ENCODE peak calls at places on chromosomes 2 and 18, in seven cellular contexts. Q is H9; N is stimulated activated CD8-positive, alpha-beta memory T cell treated with anti-CD3 and anti-CD28 coated beads, Interleukin-7, amount 100 ng/mL, for 24 hours; A is naive thymus-derived CD8-positive, alpha-beta T cell; K is NCI-H82; V is amniotic stem cell; P is D721Med. L is an unnamed sample.

GRCh38 chr2:240024766-240025165 is 376 bp downstream of the NDUFA10 start:
- DNase-seq in Q (no peak), N (no peak), A (peak), K (peak), V (no peak), P (no peak), L (no peak)

GRCh38 chr2:120251863-120252206 is 817 bp upstream of the RALB start:
- DNase-seq in Q (no peak), N (no peak), A (no peak), K (no peak), V (no peak), P (no peak), L (no peak)

GRCh38 chr2:24009680-24010476 is at the start of gene MFSD2B:
- DNase-seq in Q (no peak), N (no peak), A (no peak), K (no peak), V (no peak), P (no peak), L (no peak)

GRCh38 chr2:10220516-10221391 is 82.0 kb upstream of the HPCAL1 start:
- DNase-seq in Q (no peak), N (no peak), A (no peak), K (no peak), V (no peak), P (no peak), L (no peak)

GRCh38 chr18:70288851-70289328 is at the start of gene SOCS6:
- DNase-seq in Q (peak), N (peak), A (peak), K (peak), V (peak), P (peak), L (peak)

GRCh38 chr2:222423632-222424280 is 587 bp upstream of the SGPP2 start:
- DNase-seq in Q (peak), N (peak), A (no peak), K (no peak), V (no peak), P (no peak), L (peak)

GRCh38 chr18:53862921-53863320 is 361.5 kb downstream of the MBD2 start:
- DNase-seq in Q (no peak), N (no peak), A (no peak), K (no peak), V (no peak), P (no peak), L (no peak)

GRCh38 chr2:238890131-238890530 is 42.2 kb downstream of the TWIST2 start:
- DNase-seq in Q (no peak), N (no peak), A (no peak), K (no peak), V (no peak), P (no peak), L (no peak)

GRCh38 chr2:94994914-94995236 is 30.6 kb upstream of the MAL start:
- DNase-seq in Q (no peak), N (no peak), A (no peak), K (no peak), V (no peak), P (no peak), L (no peak)

GRCh38 chr2:179137191-179137590 is 87.3 kb upstream of the CCDC141 start:
- DNase-seq in Q (no peak), N (no peak), A (no peak), K (no peak), V (no peak), P (no peak), L (no peak)

GRCh38 chr2:160924936-160925353 is 235.3 kb upstream of the TANK start:
- DNase-seq in Q (peak), N (no peak), A (no peak), K (no peak), V (no peak), P (no peak), L (no peak)

GRCh38 chr2:176283268-176283667 is 14.0 kb downstream of the MTX2 start:
- DNase-seq in Q (no peak), N (no peak), A (no peak), K (no peak), V (no peak), P (no peak), L (no peak)

GRCh38 chr2:175030380-175031271 is 25.4 kb upstream of the CHN1 start:
- DNase-seq in Q (peak), N (no peak), A (no peak), K (peak), V (no peak), P (no peak), L (no peak)

GRCh38 chr18:8491516-8491915 is 117.7 kb upstream of the RAB12 start:
- DNase-seq in Q (no peak), N (no peak), A (no peak), K (no peak), V (no peak), P (no peak), L (no peak)

GRCh38 chr2:85761-86160 is 39.5 kb upstream of the FAM110C start:
- DNase-seq in Q (no peak), N (no peak), A (no peak), K (no peak), V (no peak), P (no peak), L (no peak)

GRCh38 chr2:143125647-143126046 is 3.6 kb upstream of the ARHGAP15 start:
- DNase-seq in Q (no peak), N (no peak), A (no peak), K (no peak), V (no peak), P (no peak), L (no peak)

GRCh38 chr2:227248876-227249275 is 76.2 kb upstream of the MFF start:
- DNase-seq in Q (no peak), N (no peak), A (no peak), K (no peak), V (no peak), P (no peak), L (no peak)

GRCh38 chr2:8681786-8682692 is at the start of gene ID2:
- DNase-seq in Q (peak), N (peak), A (peak), K (peak), V (peak), P (peak), L (peak)

GRCh38 chr2:106025796-106026195 is 168.3 kb downstream of the UXS1 start:
- DNase-seq in Q (no peak), N (no peak), A (no peak), K (no peak), V (no peak), P (no peak), L (no peak)

GRCh38 chr2:45177870-45178269 is 168.6 kb upstream of the SIX2 start:
- DNase-seq in Q (no peak), N (no peak), A (no peak), K (no peak), V (peak), P (no peak), L (no peak)

GRCh38 chr18:56459451-56459777 is 179.0 kb downstream of the TXNL1 start:
- DNase-seq in Q (no peak), N (no peak), A (no peak), K (no peak), V (no peak), P (no peak), L (no peak)

GRCh38 chr2:74261204-74261864 is 62.9 kb downstream of the MTHFD2 start:
- DNase-seq in Q (peak), N (no peak), A (no peak), K (peak), V (peak), P (peak), L (no peak)

GRCh38 chr2:238560234-238560633 is 133.5 kb downstream of the ASB1 start:
- DNase-seq in Q (peak), N (no peak), A (no peak), K (no peak), V (no peak), P (no peak), L (no peak)

GRCh38 chr2:148552675-148553331 is 91.7 kb upstream of the EPC2 start:
- DNase-seq in Q (no peak), N (no peak), A (peak), K (no peak), V (no peak), P (no peak), L (no peak)

GRCh38 chr2:182941121-182941713 is 74.8 kb upstream of the FRZB start:
- DNase-seq in Q (no peak), N (no peak), A (no peak), K (peak), V (no peak), P (no peak), L (no peak)

GRCh38 chr2:28318462-28319117 is 74.1 kb upstream of the FOSL2 start:
- DNase-seq in Q (no peak), N (no peak), A (no peak), K (no peak), V (no peak), P (no peak), L (no peak)

GRCh38 chr2:196367633-196368032 is 196.3 kb upstream of the STK17B start:
- DNase-seq in Q (no peak), N (no peak), A (no peak), K (no peak), V (no peak), P (no peak), L (no peak)

GRCh38 chr2:105643405-105644173 is 101.1 kb upstream of the NCK2 start:
- DNase-seq in Q (no peak), N (no peak), A (no peak), K (no peak), V (no peak), P (no peak), L (no peak)

GRCh38 chr18:22987547-22988182 is 54.5 kb downstream of the RBBP8 start:
- DNase-seq in Q (no peak), N (no peak), A (no peak), K (no peak), V (no peak), P (no peak), L (no peak)

GRCh38 chr2:118657451-118657850 is 190.0 kb downstream of the EN1 start:
- DNase-seq in Q (no peak), N (no peak), A (no peak), K (no peak), V (no peak), P (no peak), L (no peak)

GRCh38 chr2:195532628-195533271 is 124.3 kb upstream of the SLC39A10 start:
- DNase-seq in Q (no peak), N (no peak), A (no peak), K (no peak), V (no peak), P (no peak), L (no peak)

GRCh38 chr18:69968073-69968472 is 20.4 kb upstream of the CD226 start:
- DNase-seq in Q (peak), N (no peak), A (peak), K (peak), V (no peak), P (no peak), L (no peak)

GRCh38 chr2:43448011-43448821 is 147.6 kb downstream of the THADA start:
- DNase-seq in Q (no peak), N (no peak), A (no peak), K (peak), V (no peak), P (no peak), L (no peak)

GRCh38 chr2:237291138-237291792 is 122.7 kb downstream of the COL6A3 start:
- DNase-seq in Q (no peak), N (no peak), A (peak), K (peak), V (peak), P (no peak), L (no peak)

L was measured in T-helper 9 cell.